ENCODE peak calls at places on chromosomes 11 and 22, in five cellular contexts. N is upper lobe of left lung; V is activated naive CD4-positive, alpha-beta T cell treated with anti-CD3 and anti-CD28 coated beads, Interleukin-2, amount 50 U/mL, for 16 hours; U is stimulated activated CD4-positive, alpha-beta T cell treated with anti-CD3 and anti-CD28 coated beads, Interleukin-2, amount 100 ng/mL, for 24 hours; P is lung microvascular endothelial cell. A is an unnamed sample.

GRCh38 chr11:43547411-43547718 is 133.2 kb upstream of the HSD17B12 start:
- DNase-seq in N (peak), V (no peak), U (no peak), P (peak), A (no peak)

GRCh38 chr11:1113405-1114201 is 38.9 kb downstream of the MUC2 start:
- DNase-seq in N (peak), V (peak), U (no peak), P (no peak), A (no peak)

GRCh38 chr22:48340727-48341709 is 1486.7 kb downstream of the BRD1 start:
- DNase-seq in N (no peak), V (no peak), U (no peak), P (no peak), A (no peak)

GRCh38 chr11:133134561-133135173 is 397.6 kb downstream of the OPCML start:
- DNase-seq in N (no peak), V (no peak), U (peak), P (peak), A (no peak)

GRCh38 chr11:97684486-97685439 is 1295.0 kb downstream of the JRKL start:
- DNase-seq in N (no peak), V (no peak), U (no peak), P (no peak), A (no peak)

GRCh38 chr11:117170210-117170609 is 8.3 kb upstream of the SIDT2 start:
- DNase-seq in N (no peak), V (no peak), U (no peak), P (no peak), A (no peak)

GRCh38 chr11:73538381-73538872 is 59.5 kb downstream of the FAM168A start:
- DNase-seq in N (no peak), V (no peak), U (no peak), P (no peak), A (no peak)

GRCh38 chr11:22193348-22194051 is 615 bp downstream of the ANO5 start:
- DNase-seq in N (peak), V (no peak), U (peak), P (no peak), A (no peak)

A was measured in activated T-cell treated with anti-CD3 and anti-CD28 coated beads, Interleukin-2, amount 50 U/mL, for 4 hours.